ENCODE peak calls at places on chromosomes 5 and 9, in four cellular contexts. One of them, this sample, is unnamed.
A peak's percentile ranks its signal among the peaks of the same experiment; 100 is the strongest.

GRCh38 chr5:173012882-173013281 is 29.3 kb downstream of the ATP6V0E1 start:
- DNase-seq in foreskin fibroblast: no peak
- DNase-seq in NCI-H460: no peak
- DNase-seq in NCI-H2171: no peak
- DNase-seq in this sample: no peak

GRCh38 chr9:134602547-134603362 is 38.8 kb upstream of the COL5A1 start:
- DNase-seq in foreskin fibroblast: peak; percentile 97
- DNase-seq in NCI-H2171: no peak
- DNase-seq in NCI-H460: no peak
- DNase-seq in this sample: peak; percentile 77

GRCh38 chr5:139178948-139179347 is 19.2 kb downstream of the SIL1 start:
- DNase-seq in foreskin fibroblast: no peak
- DNase-seq in NCI-H2171: peak; percentile 28
- DNase-seq in NCI-H460: no peak
- DNase-seq in this sample: peak; percentile 27

GRCh38 chr9:129231022-129231739 is 53.1 kb upstream of the IER5L start:
- DNase-seq in NCI-H2171: no peak
- DNase-seq in foreskin fibroblast: no peak
- DNase-seq in NCI-H460: no peak
- DNase-seq in this sample: no peak

GRCh38 chr5:40834391-40834848 is 602 bp downstream of the RPL37 start:
- DNase-seq in NCI-H2171: no peak
- DNase-seq in NCI-H460: no peak
- DNase-seq in foreskin fibroblast: no peak
- DNase-seq in this sample: no peak

GRCh38 chr9:138104251-138105122 is 226.9 kb downstream of the CACNA1B start:
- DNase-seq in foreskin fibroblast: no peak
- DNase-seq in NCI-H2171: no peak
- DNase-seq in NCI-H460: no peak
- DNase-seq in this sample: no peak

GRCh38 chr5:153496835-153497234 is 6.4 kb downstream of the GRIA1 start:
- DNase-seq in NCI-H460: peak; percentile 11
- DNase-seq in foreskin fibroblast: peak; percentile 52
- DNase-seq in NCI-H2171: no peak
- DNase-seq in this sample: no peak

GRCh38 chr5:158194561-158194961 is 335.6 kb upstream of the CLINT1 start:
- DNase-seq in NCI-H460: no peak
- DNase-seq in foreskin fibroblast: no peak
- DNase-seq in NCI-H2171: no peak
- DNase-seq in this sample: no peak

GRCh38 chr9:2925016-2925415 is 81.1 kb upstream of the PUM3 start:
- DNase-seq in NCI-H2171: no peak
- DNase-seq in NCI-H460: no peak
- DNase-seq in foreskin fibroblast: no peak
- DNase-seq in this sample: no peak

GRCh38 chr9:14372437-14373318 is 58.7 kb upstream of the NFIB start:
- DNase-seq in foreskin fibroblast: peak; percentile 67
- DNase-seq in NCI-H460: peak; percentile 48
- DNase-seq in NCI-H2171: no peak
- DNase-seq in this sample: no peak

GRCh38 chr9:96554326-96554725 is 65.3 kb downstream of the CDC14B start:
- DNase-seq in NCI-H460: no peak
- DNase-seq in NCI-H2171: no peak
- DNase-seq in foreskin fibroblast: no peak
- DNase-seq in this sample: no peak

GRCh38 chr9:134391319-134392231 is 65.3 kb downstream of the RXRA start:
- DNase-seq in NCI-H460: no peak
- DNase-seq in NCI-H2171: no peak
- DNase-seq in foreskin fibroblast: no peak
- DNase-seq in this sample: no peak

GRCh38 chr5:74630387-74631087 is 10.0 kb downstream of the ENC1 start:
- DNase-seq in NCI-H2171: no peak
- DNase-seq in foreskin fibroblast: peak; percentile 83
- DNase-seq in NCI-H460: peak; percentile 94
- DNase-seq in this sample: no peak

GRCh38 chr5:6729400-6730310 is 16.4 kb downstream of the TENT4A start:
- DNase-seq in NCI-H2171: no peak
- DNase-seq in foreskin fibroblast: no peak
- DNase-seq in NCI-H460: no peak
- DNase-seq in this sample: no peak

GRCh38 chr9:8733096-8733954 is 933.7 kb upstream of the DMAC1 start:
- DNase-seq in NCI-H2171: peak; percentile 40
- DNase-seq in foreskin fibroblast: no peak
- DNase-seq in NCI-H460: peak; percentile 36
- DNase-seq in this sample: no peak

GRCh38 chr9:114406441-114406840 is 18.7 kb upstream of the AKNA start:
- DNase-seq in NCI-H460: no peak
- DNase-seq in foreskin fibroblast: no peak
- DNase-seq in NCI-H2171: no peak
- DNase-seq in this sample: no peak

GRCh38 chr9:88236531-88237453 is 98.5 kb upstream of the SPATA31C2 start:
- DNase-seq in NCI-H460: no peak
- DNase-seq in NCI-H2171: no peak
- DNase-seq in foreskin fibroblast: no peak
- DNase-seq in this sample: peak; percentile 42

GRCh38 chr5:33843579-33843978 is 48.2 kb downstream of the ADAMTS12 start:
- DNase-seq in NCI-H2171: no peak
- DNase-seq in NCI-H460: no peak
- DNase-seq in foreskin fibroblast: peak; percentile 64
- DNase-seq in this sample: no peak

GRCh38 chr9:82957526-82958379 is 105.2 kb downstream of the RASEF start:
- DNase-seq in NCI-H2171: peak; percentile 80
- DNase-seq in NCI-H460: no peak
- DNase-seq in foreskin fibroblast: no peak
- DNase-seq in this sample: no peak

GRCh38 chr5:174775071-174775470 is 50.7 kb downstream of the MSX2 start:
- DNase-seq in NCI-H460: no peak
- DNase-seq in foreskin fibroblast: no peak
- DNase-seq in NCI-H2171: no peak
- DNase-seq in this sample: no peak

GRCh38 chr9:125632321-125633115 is 74.5 kb downstream of the MAPKAP1 start:
- DNase-seq in foreskin fibroblast: no peak
- DNase-seq in NCI-H2171: no peak
- DNase-seq in NCI-H460: no peak
- DNase-seq in this sample: no peak

GRCh38 chr9:107283621-107284616 is 840 bp downstream of the RAD23B start:
- DNase-seq in NCI-H2171: peak; percentile 63
- DNase-seq in foreskin fibroblast: peak; percentile 57
- DNase-seq in NCI-H460: peak; percentile 60
- DNase-seq in this sample: peak; percentile 45